ENCODE peak calls at places on chromosomes 2 and 18, in eight cellular contexts. One of them, this sample, is unnamed.
A peak's percentile ranks its signal among the peaks of the same experiment; 100 is the strongest.

GRCh38 chr2:44638649-44639048 is 276.9 kb downstream of the CAMKMT start:
- DNase-seq in suprapubic skin: no peak
- DNase-seq in adrenal gland: no peak
- DNase-seq in Peyer's patch: no peak
- DNase-seq in sigmoid colon: no peak
- DNase-seq in ovary: no peak
- DNase-seq in GM12878: no peak
- DNase-seq in uterus: no peak
- DNase-seq in this sample: no peak

GRCh38 chr2:126085396-126085795 is 570.6 kb upstream of the GYPC start:
- DNase-seq in suprapubic skin: no peak
- DNase-seq in adrenal gland: no peak
- DNase-seq in sigmoid colon: no peak
- DNase-seq in uterus: no peak
- DNase-seq in Peyer's patch: no peak
- DNase-seq in ovary: no peak
- DNase-seq in GM12878: no peak
- DNase-seq in this sample: no peak

GRCh38 chr2:174300114-174300513 is 34.6 kb upstream of the SP9 start:
- DNase-seq in sigmoid colon: no peak
- DNase-seq in suprapubic skin: no peak
- DNase-seq in adrenal gland: no peak
- DNase-seq in GM12878: no peak
- DNase-seq in Peyer's patch: no peak
- DNase-seq in ovary: no peak
- DNase-seq in uterus: no peak
- DNase-seq in this sample: no peak

GRCh38 chr2:55498582-55498981 is 20.9 kb upstream of the CFAP36 start:
- DNase-seq in adrenal gland: no peak
- DNase-seq in Peyer's patch: no peak
- DNase-seq in ovary: no peak
- DNase-seq in GM12878: no peak
- DNase-seq in sigmoid colon: no peak
- DNase-seq in uterus: no peak
- DNase-seq in suprapubic skin: no peak
- DNase-seq in this sample: no peak

GRCh38 chr2:114450639-114451038 is 8.2 kb downstream of the DPP10 start:
- DNase-seq in suprapubic skin: no peak
- DNase-seq in GM12878: no peak
- DNase-seq in adrenal gland: no peak
- DNase-seq in Peyer's patch: no peak
- DNase-seq in sigmoid colon: no peak
- DNase-seq in ovary: no peak
- DNase-seq in uterus: no peak
- DNase-seq in this sample: no peak

GRCh38 chr2:16774091-16774490 is 108.5 kb upstream of the CYRIA start:
- DNase-seq in uterus: no peak
- DNase-seq in adrenal gland: no peak
- DNase-seq in ovary: no peak
- DNase-seq in Peyer's patch: no peak
- DNase-seq in GM12878: no peak
- DNase-seq in suprapubic skin: no peak
- DNase-seq in sigmoid colon: no peak
- DNase-seq in this sample: no peak

GRCh38 chr2:102664439-102665042 is 45.2 kb downstream of the SLC9A2 start:
- DNase-seq in GM12878: peak; percentile 25
- DNase-seq in Peyer's patch: no peak
- DNase-seq in ovary: no peak
- DNase-seq in sigmoid colon: no peak
- DNase-seq in uterus: no peak
- DNase-seq in adrenal gland: no peak
- DNase-seq in suprapubic skin: no peak
- DNase-seq in this sample: no peak

GRCh38 chr2:80136338-80136737 is 168.2 kb downstream of the LRRTM1 start:
- DNase-seq in uterus: no peak
- DNase-seq in adrenal gland: no peak
- DNase-seq in GM12878: no peak
- DNase-seq in suprapubic skin: no peak
- DNase-seq in Peyer's patch: no peak
- DNase-seq in sigmoid colon: no peak
- DNase-seq in ovary: no peak
- DNase-seq in this sample: no peak

GRCh38 chr2:36516136-36516870 is 81.7 kb downstream of the FEZ2 start:
- DNase-seq in suprapubic skin: no peak
- DNase-seq in ovary: no peak
- DNase-seq in sigmoid colon: no peak
- DNase-seq in Peyer's patch: no peak
- DNase-seq in uterus: no peak
- DNase-seq in adrenal gland: no peak
- DNase-seq in GM12878: no peak
- DNase-seq in this sample: no peak

GRCh38 chr2:9311488-9311887 is 104.9 kb downstream of the ASAP2 start:
- DNase-seq in GM12878: no peak
- DNase-seq in sigmoid colon: peak; percentile 91
- DNase-seq in ovary: peak; percentile 41
- DNase-seq in adrenal gland: peak; percentile 21
- DNase-seq in suprapubic skin: no peak
- DNase-seq in uterus: peak; percentile 69
- DNase-seq in Peyer's patch: no peak
- DNase-seq in this sample: no peak

GRCh38 chr2:119491776-119492525 is 32.3 kb downstream of the SCTR start:
- DNase-seq in suprapubic skin: peak; percentile 34
- DNase-seq in Peyer's patch: no peak
- DNase-seq in uterus: no peak
- DNase-seq in adrenal gland: no peak
- DNase-seq in GM12878: no peak
- DNase-seq in sigmoid colon: no peak
- DNase-seq in ovary: no peak
- DNase-seq in this sample: no peak

GRCh38 chr2:4901092-4901735 is 791.0 kb upstream of the SOX11 start:
- DNase-seq in Peyer's patch: no peak
- DNase-seq in adrenal gland: no peak
- DNase-seq in uterus: no peak
- DNase-seq in suprapubic skin: no peak
- DNase-seq in sigmoid colon: no peak
- DNase-seq in GM12878: no peak
- DNase-seq in ovary: no peak
- DNase-seq in this sample: no peak

GRCh38 chr2:25297738-25298137 is 44.0 kb downstream of the DNMT3A start:
- DNase-seq in suprapubic skin: no peak
- DNase-seq in sigmoid colon: no peak
- DNase-seq in GM12878: no peak
- DNase-seq in adrenal gland: peak; percentile 67
- DNase-seq in ovary: no peak
- DNase-seq in uterus: no peak
- DNase-seq in Peyer's patch: no peak
- DNase-seq in this sample: no peak

GRCh38 chr18:31555971-31556747 is 35.5 kb upstream of the TTR start:
- DNase-seq in adrenal gland: peak; percentile 40
- DNase-seq in sigmoid colon: no peak
- DNase-seq in suprapubic skin: no peak
- DNase-seq in ovary: no peak
- DNase-seq in GM12878: peak; percentile 39
- DNase-seq in Peyer's patch: no peak
- DNase-seq in uterus: no peak
- DNase-seq in this sample: no peak

GRCh38 chr2:141605163-141605562 is 525.7 kb downstream of the LRP1B start:
- DNase-seq in uterus: no peak
- DNase-seq in ovary: no peak
- DNase-seq in sigmoid colon: no peak
- DNase-seq in adrenal gland: no peak
- DNase-seq in GM12878: no peak
- DNase-seq in Peyer's patch: no peak
- DNase-seq in suprapubic skin: no peak
- DNase-seq in this sample: no peak

DNA sequence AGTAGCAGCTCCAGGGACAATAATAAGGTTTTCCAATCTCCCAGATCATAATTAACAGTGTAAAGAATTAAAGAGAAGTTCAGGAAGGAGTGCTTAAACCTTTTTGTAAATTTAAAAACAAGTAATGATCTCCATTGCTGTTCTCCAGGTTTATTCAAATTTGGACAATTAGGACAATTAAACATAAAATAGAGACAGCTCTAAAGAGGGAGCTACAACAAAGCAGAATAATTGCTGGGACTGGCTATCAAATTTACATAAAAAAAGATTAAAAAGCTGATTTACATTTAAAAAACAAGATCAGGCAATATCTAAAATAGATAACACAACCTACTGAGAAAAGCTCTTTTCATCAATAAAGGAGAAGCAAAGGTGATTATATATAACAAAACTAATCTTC is 80.1 kb upstream of the CREB1 start:
- DNase-seq in sigmoid colon: no peak
- DNase-seq in ovary: no peak
- DNase-seq in GM12878: no peak
- DNase-seq in Peyer's patch: no peak
- DNase-seq in suprapubic skin: no peak
- DNase-seq in adrenal gland: no peak
- DNase-seq in uterus: no peak
- DNase-seq in this sample: no peak
- H3K4me3 ChIP-seq in sigmoid colon: no peak overlapping the region
- H3K4me3 ChIP-seq in ovary: no peak overlapping the region
- H3K4me3 ChIP-seq in GM12878: no peak overlapping the region
- H3K4me3 ChIP-seq in Peyer's patch: no peak overlapping the region
- H3K4me3 ChIP-seq in suprapubic skin: no peak overlapping the region
- H3K4me3 ChIP-seq in adrenal gland: no peak overlapping the region
- H3K4me3 ChIP-seq in uterus: no peak overlapping the region
- H3K4me3 ChIP-seq in this sample: no peak overlapping the region

DNA sequence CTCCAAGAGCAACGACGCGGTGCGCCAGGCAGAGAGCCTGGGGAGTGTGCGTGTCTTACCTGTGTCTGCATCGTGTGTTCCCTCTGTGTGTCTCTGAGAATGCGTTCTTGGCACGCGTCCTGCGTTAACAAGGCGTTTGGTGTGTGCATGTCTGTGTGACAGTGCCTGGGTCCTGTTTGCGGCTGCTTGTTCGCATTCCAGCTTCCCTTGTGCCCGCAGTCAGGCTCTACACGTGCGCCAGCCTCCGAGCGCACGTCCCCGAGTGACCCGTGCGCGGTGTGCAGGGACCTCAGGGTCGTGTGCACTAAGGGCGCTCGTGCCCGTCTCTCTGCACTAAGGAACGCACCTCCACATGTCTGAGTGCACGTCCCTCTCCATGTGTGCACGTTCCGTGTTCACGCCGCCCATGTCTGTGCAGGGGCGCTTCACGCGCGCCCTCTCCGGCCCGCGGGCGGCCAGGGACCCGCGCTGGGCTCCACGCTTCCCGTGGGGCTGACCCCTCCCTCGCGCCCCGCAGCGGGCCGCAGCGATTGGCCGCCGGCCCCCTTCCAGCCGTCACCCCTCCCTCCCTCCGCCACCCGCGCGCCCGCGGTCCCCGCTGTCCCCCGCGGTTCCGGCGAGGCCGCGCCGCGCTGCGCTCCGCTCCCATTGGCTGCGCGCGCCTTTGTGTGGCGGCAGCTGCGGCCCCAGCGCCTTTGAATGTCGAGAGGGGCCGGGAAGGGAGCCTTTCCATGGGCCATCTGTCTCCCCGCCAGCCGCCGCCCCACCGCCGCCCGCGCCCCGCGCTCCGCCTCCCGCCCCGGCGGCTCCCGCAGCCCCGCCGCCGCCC is 229.4 kb downstream of the HAUS1 start:
- DNase-seq in GM12878: no peak
- DNase-seq in suprapubic skin: no peak
- DNase-seq in uterus: no peak
- DNase-seq in sigmoid colon: peak; percentile 56
- DNase-seq in Peyer's patch: no peak
- DNase-seq in ovary: no peak
- DNase-seq in adrenal gland: no peak
- DNase-seq in this sample: no peak
- TF ChIP-seq CTCF in GM12878: no peak
- TF ChIP-seq CTCF in suprapubic skin: no peak
- TF ChIP-seq CTCF in uterus: no peak
- TF ChIP-seq CTCF in sigmoid colon: no peak
- TF ChIP-seq CTCF in Peyer's patch: no peak
- TF ChIP-seq CTCF in ovary: no peak
- TF ChIP-seq CTCF in adrenal gland: no peak
- TF ChIP-seq CTCF in this sample: no peak

GRCh38 chr2:45821558-45822271 is 170.2 kb downstream of the PRKCE start:
- DNase-seq in adrenal gland: peak; percentile 70
- DNase-seq in GM12878: no peak
- DNase-seq in suprapubic skin: no peak
- DNase-seq in sigmoid colon: peak; percentile 88
- DNase-seq in ovary: peak; percentile 60
- DNase-seq in uterus: peak; percentile 75
- DNase-seq in Peyer's patch: no peak
- DNase-seq in this sample: peak; percentile 31
- TF ChIP-seq POLR2A in adrenal gland: no peak
- TF ChIP-seq POLR2A in GM12878: no peak
- TF ChIP-seq POLR2A in suprapubic skin: no peak
- TF ChIP-seq POLR2A in sigmoid colon: no peak
- TF ChIP-seq POLR2A in ovary: no peak
- TF ChIP-seq POLR2A in uterus: no peak
- TF ChIP-seq POLR2A in Peyer's patch: no peak
- TF ChIP-seq POLR2A in this sample: no peak

GRCh38 chr18:2979871-2980606 is 32.9 kb downstream of the LPIN2 start:
- DNase-seq in ovary: no peak
- DNase-seq in GM12878: no peak
- DNase-seq in suprapubic skin: no peak
- DNase-seq in adrenal gland: no peak
- DNase-seq in Peyer's patch: peak; percentile 44
- DNase-seq in sigmoid colon: no peak
- DNase-seq in uterus: no peak
- DNase-seq in this sample: no peak

GRCh38 chr18:2978208-2978607 is 34.7 kb downstream of the LPIN2 start:
- DNase-seq in GM12878: no peak
- DNase-seq in uterus: no peak
- DNase-seq in ovary: no peak
- DNase-seq in sigmoid colon: no peak
- DNase-seq in Peyer's patch: no peak
- DNase-seq in adrenal gland: no peak
- DNase-seq in suprapubic skin: no peak
- DNase-seq in this sample: no peak

GRCh38 chr18:2980607-2980923 is 32.4 kb downstream of the LPIN2 start:
- DNase-seq in GM12878: no peak
- DNase-seq in adrenal gland: no peak
- DNase-seq in uterus: no peak
- DNase-seq in ovary: no peak
- DNase-seq in sigmoid colon: no peak
- DNase-seq in Peyer's patch: peak; percentile 47
- DNase-seq in suprapubic skin: no peak
- DNase-seq in this sample: no peak

GRCh38 chr18:2978626-2979025 is 34.3 kb downstream of the LPIN2 start:
- DNase-seq in uterus: no peak
- DNase-seq in Peyer's patch: no peak
- DNase-seq in suprapubic skin: no peak
- DNase-seq in ovary: no peak
- DNase-seq in adrenal gland: peak; percentile 87
- DNase-seq in sigmoid colon: no peak
- DNase-seq in GM12878: no peak
- DNase-seq in this sample: no peak

DNA sequence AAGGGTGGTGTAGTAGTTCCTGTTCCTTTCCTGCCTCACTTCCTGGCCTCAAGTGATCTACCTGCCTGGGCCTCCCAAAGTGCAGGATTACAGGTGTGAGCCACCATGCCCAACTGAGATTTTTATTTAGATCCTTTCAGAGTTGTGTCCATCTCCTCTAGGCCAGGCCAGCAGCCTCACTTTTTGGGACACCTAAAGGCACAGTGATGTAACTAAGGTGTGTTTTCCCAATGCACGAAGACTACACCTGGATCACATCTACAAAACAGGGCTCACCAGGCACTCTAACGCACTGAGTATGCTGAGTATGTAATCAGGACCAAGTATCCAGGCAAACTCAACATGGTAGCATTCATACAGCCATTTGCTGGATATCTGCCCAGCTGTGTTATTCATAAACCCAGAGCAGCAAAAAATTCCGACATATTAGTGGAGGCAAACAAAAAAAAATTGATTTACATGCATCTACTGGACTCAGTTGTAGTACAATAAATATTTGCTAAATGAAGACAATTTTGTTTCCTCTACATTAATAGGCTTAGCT is 33.8 kb downstream of the LPIN2 start:
- DNase-seq in ovary: no peak
- DNase-seq in sigmoid colon: no peak
- DNase-seq in uterus: no peak
- DNase-seq in suprapubic skin: no peak
- DNase-seq in GM12878: no peak
- DNase-seq in adrenal gland: no peak
- DNase-seq in Peyer's patch: no peak
- DNase-seq in this sample: no peak
- H3K4me3 ChIP-seq in ovary: no peak overlapping the region
- H3K4me3 ChIP-seq in sigmoid colon: no peak overlapping the region
- H3K4me3 ChIP-seq in uterus: no peak overlapping the region
- H3K4me3 ChIP-seq in suprapubic skin: no peak overlapping the region
- H3K4me3 ChIP-seq in GM12878: peak overlapping the region; percentile 41
- H3K4me3 ChIP-seq in adrenal gland: no peak overlapping the region
- H3K4me3 ChIP-seq in Peyer's patch: no peak overlapping the region
- H3K4me3 ChIP-seq in this sample: no peak overlapping the region

This sample was measured in lower leg skin.